ENCODE peak calls at places on chromosome 21, in four cellular contexts. One of them, this sample, is unnamed.

GRCh38 chr21:42010507-42011493 is 640 bp upstream of the ZBTB21 start:
- DNase-seq in sigmoid colon: no peak
- DNase-seq in PC-3: peak; percentile 38
- DNase-seq in lower lobe of right lung: peak; percentile 77
- DNase-seq in this sample: no peak

GRCh38 chr21:16180613-16181012 is 450.8 kb downstream of the USP25 start:
- DNase-seq in sigmoid colon: no peak
- DNase-seq in PC-3: no peak
- DNase-seq in lower lobe of right lung: no peak
- DNase-seq in this sample: no peak

GRCh38 chr21:27511241-27511640 is 544.4 kb upstream of the ADAMTS5 start:
- DNase-seq in sigmoid colon: no peak
- DNase-seq in PC-3: no peak
- DNase-seq in lower lobe of right lung: no peak
- DNase-seq in this sample: no peak

GRCh38 chr21:37514038-37514665 is 147.6 kb downstream of the DYRK1A start:
- DNase-seq in sigmoid colon: no peak
- DNase-seq in PC-3: no peak
- DNase-seq in lower lobe of right lung: no peak
- DNase-seq in this sample: no peak

GRCh38 chr21:16419188-16419874 is 689.5 kb downstream of the USP25 start:
- DNase-seq in sigmoid colon: peak; percentile 88
- DNase-seq in PC-3: no peak
- DNase-seq in lower lobe of right lung: peak; percentile 62
- DNase-seq in this sample: no peak

GRCh38 chr21:14545906-14546480 is at the start of gene SAMSN1:
- DNase-seq in sigmoid colon: peak; percentile 69
- DNase-seq in PC-3: peak; percentile 47
- DNase-seq in lower lobe of right lung: peak; percentile 64
- DNase-seq in this sample: no peak

GRCh38 chr21:35002879-35003722 is 46.0 kb downstream of the RUNX1 start:
- DNase-seq in sigmoid colon: no peak
- DNase-seq in PC-3: no peak
- DNase-seq in lower lobe of right lung: no peak
- DNase-seq in this sample: no peak

GRCh38 chr21:35854281-35854680 is 206.0 kb downstream of the SETD4 start:
- DNase-seq in sigmoid colon: no peak
- DNase-seq in PC-3: no peak
- DNase-seq in lower lobe of right lung: no peak
- DNase-seq in this sample: no peak

GRCh38 chr21:36887983-36888382 is 78.5 kb downstream of the HLCS start:
- DNase-seq in sigmoid colon: no peak
- DNase-seq in PC-3: no peak
- DNase-seq in lower lobe of right lung: no peak
- DNase-seq in this sample: no peak

GRCh38 chr21:16551101-16551695 is 821.4 kb downstream of the USP25 start:
- DNase-seq in sigmoid colon: no peak
- DNase-seq in PC-3: peak; percentile 28
- DNase-seq in lower lobe of right lung: no peak
- DNase-seq in this sample: no peak

GRCh38 chr21:41482321-41482720 is 25.6 kb downstream of the TMPRSS2 start:
- DNase-seq in sigmoid colon: no peak
- DNase-seq in PC-3: peak; percentile 40
- DNase-seq in lower lobe of right lung: no peak
- DNase-seq in this sample: no peak

GRCh38 chr21:21183092-21183491 is 184.9 kb downstream of the NCAM2 start:
- DNase-seq in sigmoid colon: no peak
- DNase-seq in PC-3: no peak
- DNase-seq in lower lobe of right lung: no peak
- DNase-seq in this sample: no peak

GRCh38 chr21:41707231-41707988 is 59.4 kb downstream of the RIPK4 start:
- DNase-seq in sigmoid colon: no peak
- DNase-seq in PC-3: peak; percentile 84
- DNase-seq in lower lobe of right lung: no peak
- DNase-seq in this sample: no peak

GRCh38 chr21:36184561-36184960 is 27.9 kb downstream of the DOP1B start:
- DNase-seq in sigmoid colon: no peak
- DNase-seq in PC-3: no peak
- DNase-seq in lower lobe of right lung: no peak
- DNase-seq in this sample: no peak

GRCh38 chr21:42161957-42162681 is 56.8 kb upstream of the ABCG1 start:
- DNase-seq in sigmoid colon: no peak
- DNase-seq in PC-3: peak; percentile 25
- DNase-seq in lower lobe of right lung: no peak
- DNase-seq in this sample: no peak

GRCh38 chr21:31397515-31397926 is 53.5 kb upstream of the TIAM1 start:
- DNase-seq in sigmoid colon: no peak
- DNase-seq in PC-3: no peak
- DNase-seq in lower lobe of right lung: no peak
- DNase-seq in this sample: no peak

GRCh38 chr21:15749045-15749867 is 19.5 kb downstream of the USP25 start:
- DNase-seq in sigmoid colon: no peak
- DNase-seq in PC-3: peak; percentile 50
- DNase-seq in lower lobe of right lung: no peak
- DNase-seq in this sample: no peak

GRCh38 chr21:21137986-21138385 is 139.8 kb downstream of the NCAM2 start:
- DNase-seq in sigmoid colon: no peak
- DNase-seq in PC-3: no peak
- DNase-seq in lower lobe of right lung: no peak
- DNase-seq in this sample: no peak

GRCh38 chr21:32562915-32563314 is 22.4 kb downstream of the TCP10L start:
- DNase-seq in sigmoid colon: no peak
- DNase-seq in PC-3: no peak
- DNase-seq in lower lobe of right lung: no peak
- DNase-seq in this sample: no peak

GRCh38 chr21:16330340-16331319 is 600.8 kb downstream of the USP25 start:
- DNase-seq in sigmoid colon: no peak
- DNase-seq in PC-3: peak; percentile 87
- DNase-seq in lower lobe of right lung: no peak
- DNase-seq in this sample: no peak

GRCh38 chr21:25967566-25968438 is 202.8 kb downstream of the APP start:
- DNase-seq in sigmoid colon: no peak
- DNase-seq in PC-3: no peak
- DNase-seq in lower lobe of right lung: no peak
- DNase-seq in this sample: no peak

GRCh38 chr21:40179167-40179566 is 311.9 kb downstream of the PCP4 start:
- DNase-seq in sigmoid colon: no peak
- DNase-seq in PC-3: no peak
- DNase-seq in lower lobe of right lung: no peak
- DNase-seq in this sample: no peak

GRCh38 chr21:42118121-42118795 is 47.1 kb downstream of the UMODL1 start:
- DNase-seq in sigmoid colon: no peak
- DNase-seq in PC-3: no peak
- DNase-seq in lower lobe of right lung: no peak
- DNase-seq in this sample: no peak

GRCh38 chr21:17782051-17782450 is 37.1 kb downstream of the C21orf91 start:
- DNase-seq in sigmoid colon: no peak
- DNase-seq in PC-3: no peak
- DNase-seq in lower lobe of right lung: no peak
- DNase-seq in this sample: no peak

GRCh38 chr21:17783003-17783402 is 36.2 kb downstream of the C21orf91 start:
- DNase-seq in sigmoid colon: no peak
- DNase-seq in PC-3: no peak
- DNase-seq in lower lobe of right lung: no peak
- DNase-seq in this sample: no peak

GRCh38 chr21:17785403-17785788 is 33.8 kb downstream of the C21orf91 start:
- DNase-seq in sigmoid colon: no peak
- DNase-seq in PC-3: no peak
- DNase-seq in lower lobe of right lung: no peak
- DNase-seq in this sample: no peak

GRCh38 chr21:17784604-17785402 is 34.4 kb downstream of the C21orf91 start:
- DNase-seq in sigmoid colon: no peak
- DNase-seq in PC-3: peak; percentile 40
- DNase-seq in lower lobe of right lung: no peak
- DNase-seq in this sample: no peak

DNA sequence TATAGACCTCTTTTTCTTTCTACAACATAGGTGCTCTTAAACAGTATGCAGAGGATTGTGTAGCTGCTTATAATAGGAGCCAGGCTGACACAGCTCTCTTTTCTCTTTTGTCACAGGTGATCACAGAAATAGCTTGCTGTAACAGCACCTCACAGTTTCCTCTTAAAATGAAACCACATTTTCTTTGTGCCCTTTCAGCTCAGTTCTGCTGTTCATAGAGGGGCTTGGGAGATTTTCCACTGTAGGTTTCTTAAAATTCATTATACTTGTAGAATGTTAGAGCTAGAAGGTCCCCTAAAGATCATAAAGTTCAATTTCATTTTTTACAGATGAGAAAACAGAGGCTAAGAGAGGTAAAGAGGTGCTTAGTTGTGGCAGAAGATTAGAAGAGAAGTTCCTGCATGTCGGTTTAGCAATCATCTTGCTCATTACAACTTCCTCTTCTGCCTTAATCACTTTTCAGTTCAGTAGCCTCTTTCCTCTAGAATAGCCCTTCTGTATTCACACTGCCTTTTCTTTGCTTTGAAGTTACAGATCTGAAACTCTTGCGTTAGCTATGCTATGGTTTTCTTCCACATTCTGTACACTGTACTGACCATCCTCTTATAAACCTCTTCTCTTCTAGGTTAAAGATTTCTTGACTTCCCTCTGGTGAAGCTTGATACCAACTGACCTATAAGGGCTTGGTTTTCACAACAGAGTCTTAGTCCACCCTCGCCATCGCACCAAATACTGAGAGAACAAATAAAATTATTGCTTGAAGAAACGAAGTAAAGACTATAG is 35.1 kb downstream of the C21orf91 start:
- DNase-seq in sigmoid colon: no peak
- DNase-seq in PC-3: no peak
- DNase-seq in lower lobe of right lung: no peak
- DNase-seq in this sample: no peak
- H3K27ac ChIP-seq in sigmoid colon: no peak overlapping the region
- H3K27ac ChIP-seq in PC-3: no peak overlapping the region
- H3K27ac ChIP-seq in lower lobe of right lung: peak overlapping the region; percentile 19
- H3K27ac ChIP-seq in this sample: no peak overlapping the region

DNA sequence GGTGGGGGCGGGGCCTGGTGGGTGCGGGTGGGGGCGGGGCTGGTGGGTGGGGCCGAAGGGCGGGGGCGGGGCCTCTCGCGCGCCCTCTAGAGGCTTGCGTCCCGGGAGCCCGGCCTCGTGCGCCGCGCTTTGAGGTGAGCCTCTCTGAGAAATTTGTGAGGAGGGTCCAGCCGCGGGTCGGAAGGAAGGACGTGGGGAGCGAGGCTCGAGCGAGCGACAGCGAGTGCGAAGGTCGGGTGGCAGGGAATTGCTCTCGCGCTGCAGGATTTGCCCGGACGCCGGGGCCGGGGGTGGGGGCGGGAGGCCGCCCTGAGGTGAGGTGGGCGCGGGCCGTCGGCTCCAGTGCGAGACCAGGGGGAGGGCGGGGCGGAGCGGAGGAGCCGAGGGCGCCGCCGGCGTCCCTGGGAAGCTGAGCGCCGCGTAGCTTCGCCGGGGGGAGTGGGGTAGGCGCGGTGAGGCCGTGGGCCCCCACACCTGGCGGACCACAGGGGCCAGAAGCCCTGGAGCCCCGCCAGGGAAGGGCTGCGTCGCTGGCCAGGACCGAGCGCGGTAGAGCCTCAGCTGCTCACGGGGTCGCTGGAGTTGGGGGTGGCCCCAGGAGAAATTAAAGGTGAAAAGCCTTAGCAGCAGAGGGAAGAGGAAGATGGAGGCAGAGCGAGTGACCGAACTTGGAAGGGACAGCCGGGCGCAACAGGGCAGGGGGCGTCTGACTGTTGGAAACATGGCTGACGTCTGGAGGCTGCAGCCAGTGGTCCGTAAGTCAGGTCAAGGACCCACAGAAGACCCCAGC is 754 bp upstream of the LSS start:
- DNase-seq in sigmoid colon: peak; percentile 74
- DNase-seq in PC-3: peak; percentile 37
- DNase-seq in lower lobe of right lung: peak; percentile 80
- DNase-seq in this sample: no peak
- H3K27ac ChIP-seq in sigmoid colon: peak overlapping the region; percentile 80
- H3K27ac ChIP-seq in PC-3: peak overlapping the region; percentile 33
- H3K27ac ChIP-seq in lower lobe of right lung: peak overlapping the region; percentile 64
- H3K27ac ChIP-seq in this sample: peak overlapping the region; percentile 46

DNA sequence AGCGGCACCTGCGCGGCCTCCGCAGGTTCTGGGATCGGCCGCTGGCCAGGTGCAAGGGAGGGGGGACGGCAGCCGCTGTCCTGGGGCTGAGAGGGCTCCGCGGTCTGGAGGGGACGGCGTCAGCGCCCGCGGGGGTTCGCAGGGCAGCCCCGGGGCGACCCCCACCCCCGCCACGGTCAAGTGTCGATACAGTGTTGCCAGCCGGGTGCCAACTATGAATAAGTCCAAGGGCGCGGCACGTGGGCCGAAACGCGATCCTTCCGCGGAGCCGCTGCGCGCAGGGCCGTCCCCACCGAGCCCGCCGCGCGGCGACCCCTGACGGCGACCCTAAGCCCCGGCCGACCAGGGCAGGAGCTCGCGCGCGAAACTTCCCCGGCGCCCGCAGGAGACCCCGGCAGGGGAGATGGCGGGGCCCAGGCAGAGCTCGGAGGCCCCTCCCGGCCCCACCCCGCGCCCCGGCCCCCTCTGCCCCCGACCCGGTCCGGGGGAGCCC is 664 bp upstream of the AGPAT3 start:
- DNase-seq in sigmoid colon: peak; percentile 70
- DNase-seq in PC-3: peak; percentile 74
- DNase-seq in lower lobe of right lung: peak; percentile 79
- DNase-seq in this sample: no peak
- H3K27ac ChIP-seq in sigmoid colon: peak overlapping the region; percentile 98
- H3K27ac ChIP-seq in PC-3: no peak overlapping the region
- H3K27ac ChIP-seq in lower lobe of right lung: peak overlapping the region; percentile 88
- H3K27ac ChIP-seq in this sample: peak overlapping the region; percentile 81

GRCh38 chr21:44011123-44011773 is 861 bp upstream of the TRAPPC10 start:
- DNase-seq in sigmoid colon: no peak
- DNase-seq in PC-3: no peak
- DNase-seq in lower lobe of right lung: no peak
- DNase-seq in this sample: no peak
- H3K27ac ChIP-seq in sigmoid colon: peak overlapping the region; percentile 85
- H3K27ac ChIP-seq in PC-3: peak overlapping the region; percentile 56
- H3K27ac ChIP-seq in lower lobe of right lung: peak overlapping the region; percentile 98
- H3K27ac ChIP-seq in this sample: peak overlapping the region; percentile 80

DNA sequence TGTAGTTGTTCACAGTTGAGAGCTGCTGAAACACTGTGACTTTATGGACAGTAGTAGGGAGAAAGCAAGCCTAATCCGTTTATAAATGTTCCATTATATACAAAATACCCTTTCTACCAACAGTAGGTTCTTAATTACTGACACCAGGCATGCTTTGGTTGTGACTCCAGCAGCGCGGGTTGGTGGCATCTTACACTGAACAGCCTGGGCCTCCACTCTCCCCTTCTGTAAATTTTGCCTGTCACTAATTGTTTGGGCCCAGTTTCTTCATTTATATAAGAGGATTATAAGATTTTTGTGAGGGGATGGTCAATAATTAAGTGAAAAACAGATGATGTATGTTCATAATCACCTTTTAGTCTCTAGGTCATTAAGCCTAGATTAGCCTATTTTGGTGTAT is 58.2 kb downstream of the ITSN1 start:
- DNase-seq in sigmoid colon: no peak
- DNase-seq in PC-3: no peak
- DNase-seq in lower lobe of right lung: no peak
- DNase-seq in this sample: no peak
- H3K27ac ChIP-seq in sigmoid colon: no peak overlapping the region
- H3K27ac ChIP-seq in PC-3: no peak overlapping the region
- H3K27ac ChIP-seq in lower lobe of right lung: no peak overlapping the region
- H3K27ac ChIP-seq in this sample: no peak overlapping the region